ENCODE peak calls at places on chromosome 2, in six cellular contexts. H, E, J, D, U and K are unnamed samples.

GRCh38 chr2:239445771-239446524 is 45.1 kb upstream of the HDAC4 start:
- DNase-seq in J (no peak), E (no peak), U (no peak), D (no peak), H (peak), K (peak)

GRCh38 chr2:226869371-226869770 is 33.5 kb downstream of the RHBDD1 start:
- DNase-seq in U (no peak), E (no peak), J (no peak), H (no peak), D (no peak), K (no peak)

GRCh38 chr2:54634012-54634411 is 89.5 kb upstream of the EML6 start:
- DNase-seq in U (no peak), H (no peak), E (no peak), D (no peak), J (no peak), K (no peak)

GRCh38 chr2:227125506-227125905 is 38.5 kb downstream of the COL4A4 start:
- DNase-seq in H (no peak), E (no peak), U (peak), J (no peak), D (no peak), K (no peak)

GRCh38 chr2:118473241-118473640 is 374.2 kb downstream of the EN1 start:
- DNase-seq in J (no peak), E (no peak), D (no peak), H (no peak), U (no peak), K (no peak)

GRCh38 chr2:145760781-145761649 is 1241.1 kb upstream of the ZEB2 start:
- DNase-seq in D (no peak), U (no peak), H (no peak), J (no peak), E (no peak), K (no peak)

GRCh38 chr2:38438133-38438532 is 61.1 kb upstream of the ATL2 start:
- DNase-seq in J (no peak), D (no peak), H (no peak), U (no peak), E (no peak), K (no peak)

GRCh38 chr2:239700946-239701345 is 300.1 kb upstream of the HDAC4 start:
- DNase-seq in D (no peak), U (no peak), J (no peak), E (peak), H (no peak), K (peak)

GRCh38 chr2:170155022-170155722 is 22.8 kb upstream of the MYO3B start:
- DNase-seq in J (no peak), D (no peak), E (no peak), U (peak), H (no peak), K (no peak)

GRCh38 chr2:119028327-119029174 is 86.6 kb downstream of the MARCO start:
- DNase-seq in E (no peak), J (peak), H (peak), U (peak), D (no peak), K (no peak)

GRCh38 chr2:234426616-234427015 is 70.3 kb downstream of the ARL4C start:
- DNase-seq in J (no peak), E (no peak), U (no peak), D (no peak), H (no peak), K (no peak)

GRCh38 chr2:25756444-25757022 is 83.2 kb upstream of the DTNB start:
- DNase-seq in D (no peak), J (no peak), U (no peak), E (no peak), H (no peak), K (no peak)

GRCh38 chr2:132521321-132521720 is 104.7 kb downstream of the GPR39 start:
- DNase-seq in U (no peak), E (no peak), J (no peak), H (no peak), D (no peak), K (no peak)

GRCh38 chr2:207161724-207162123 is 4.0 kb downstream of the KLF7 start:
- DNase-seq in E (no peak), D (no peak), J (no peak), H (no peak), U (no peak), K (no peak)

GRCh38 chr2:191297031-191297430 is 51.8 kb downstream of the MYO1B start:
- DNase-seq in J (no peak), E (no peak), H (no peak), D (no peak), U (no peak), K (no peak)

GRCh38 chr2:187749804-187750431 is 195.7 kb upstream of the TFPI start:
- DNase-seq in H (no peak), U (no peak), D (no peak), J (no peak), E (no peak), K (no peak)

GRCh38 chr2:96953611-96954489 is 32.5 kb downstream of the FAM178B start:
- DNase-seq in H (no peak), J (no peak), E (no peak), D (no peak), U (peak), K (no peak)

GRCh38 chr2:215668329-215668728 is 232.5 kb upstream of the FN1 start:
- DNase-seq in H (no peak), J (no peak), E (no peak), D (no peak), U (no peak), K (no peak)

GRCh38 chr2:172698041-172698863 is 37.4 kb upstream of the RAPGEF4 start:
- DNase-seq in H (no peak), E (no peak), J (no peak), D (no peak), U (no peak), K (no peak)

GRCh38 chr2:105645971-105646370 is 98.7 kb upstream of the NCK2 start:
- DNase-seq in H (no peak), J (no peak), D (no peak), E (no peak), U (no peak), K (no peak)

GRCh38 chr2:125638345-125638744 is 1017.6 kb upstream of the GYPC start:
- DNase-seq in H (no peak), E (no peak), D (no peak), J (no peak), U (no peak), K (no peak)

GRCh38 chr2:166539340-166540162 is 45.5 kb upstream of the SCN7A start:
- DNase-seq in E (no peak), J (no peak), H (no peak), D (no peak), U (peak), K (no peak)

GRCh38 chr2:158291544-158292175 is 164.9 kb downstream of the CCDC148 start:
- DNase-seq in J (no peak), D (no peak), E (no peak), U (no peak), H (no peak), K (no peak)

GRCh38 chr2:28643324-28643723 is 108.3 kb upstream of the PPP1CB start:
- DNase-seq in E (no peak), H (no peak), U (no peak), J (no peak), D (no peak), K (no peak)

GRCh38 chr2:127605691-127606277 is 40.2 kb upstream of the GPR17 start:
- DNase-seq in U (peak), H (no peak), D (no peak), E (peak), J (no peak), K (no peak)

GRCh38 chr2:24076849-24077534 is 866 bp upstream of the SF3B6 start:
- DNase-seq in U (no peak), E (peak), J (no peak), D (no peak), H (no peak), K (no peak)

GRCh38 chr2:206800501-206801416 is 35.4 kb downstream of the FASTKD2 start:
- DNase-seq in H (peak), U (peak), E (peak), D (peak), J (peak), K (peak)

GRCh38 chr2:239278941-239279365 is 121.9 kb downstream of the HDAC4 start:
- DNase-seq in H (no peak), D (no peak), E (peak), J (no peak), U (no peak), K (no peak)

GRCh38 chr2:196613302-196613701 is 26.2 kb upstream of the CCDC150 start:
- DNase-seq in H (no peak), E (no peak), J (no peak), U (no peak), D (no peak), K (no peak)

GRCh38 chr2:45778720-45779171 is 127.3 kb downstream of the PRKCE start:
- DNase-seq in E (peak), U (peak), D (peak), J (peak), H (peak), K (peak)

GRCh38 chr2:26300234-26300641 is 45.7 kb upstream of the SELENOI start:
- DNase-seq in D (peak), U (peak), H (no peak), E (no peak), J (peak), K (no peak)

GRCh38 chr2:74915743-74916142 is 42.7 kb upstream of the POLE4 start:
- DNase-seq in D (no peak), E (no peak), J (peak), U (no peak), H (no peak), K (no peak)

GRCh38 chr2:219079417-219079816 is 18.7 kb upstream of the IHH start:
- DNase-seq in H (no peak), D (no peak), J (no peak), E (no peak), U (no peak), K (no peak)

GRCh38 chr2:103293266-103293583 is 531.4 kb downstream of the TMEM182 start:
- DNase-seq in E (no peak), U (no peak), H (no peak), J (no peak), D (no peak), K (no peak)
- H3K4me3 ChIP-seq in E (no peak), U (no peak), H (no peak), J (no peak), D (no peak), K (no peak)

GRCh38 chr2:156490467-156490840 is 54.3 kb downstream of the GPD2 start:
- DNase-seq in U (no peak), J (no peak), D (no peak), H (no peak), E (no peak), K (no peak)

GRCh38 chr2:156489750-156490466 is 53.7 kb downstream of the GPD2 start:
- DNase-seq in D (no peak), J (no peak), H (no peak), E (no peak), U (no peak), K (no peak)

GRCh38 chr2:156492979-156493378 is 56.8 kb downstream of the GPD2 start:
- DNase-seq in E (no peak), D (no peak), H (no peak), U (no peak), J (no peak), K (no peak)
- H3K27ac ChIP-seq in E (no peak), D (no peak), H (no peak), U (no peak), J (no peak), K (no peak)

GRCh38 chr2:174326880-174327558 is 7.7 kb upstream of the SP9 start:
- DNase-seq in D (no peak), H (no peak), E (no peak), U (no peak), J (no peak), K (no peak)

GRCh38 chr2:174327559-174327897 is 7.2 kb upstream of the SP9 start:
- DNase-seq in U (no peak), E (no peak), H (no peak), J (no peak), D (no peak), K (no peak)

GRCh38 chr2:174328309-174329156 is 6.2 kb upstream of the SP9 start:
- DNase-seq in U (no peak), H (no peak), E (no peak), J (no peak), D (no peak), K (no peak)

GRCh38 chr2:174329157-174329715 is 5.5 kb upstream of the SP9 start:
- DNase-seq in H (no peak), J (no peak), D (no peak), U (no peak), E (no peak), K (no peak)

GRCh38 chr2:174327958-174328308 is 6.8 kb upstream of the SP9 start:
- DNase-seq in U (no peak), D (no peak), E (no peak), J (no peak), H (no peak), K (no peak)
- H3K4me3 ChIP-seq in U (no peak), D (no peak), E (no peak), J (no peak), H (no peak), K (no peak)

DNA sequence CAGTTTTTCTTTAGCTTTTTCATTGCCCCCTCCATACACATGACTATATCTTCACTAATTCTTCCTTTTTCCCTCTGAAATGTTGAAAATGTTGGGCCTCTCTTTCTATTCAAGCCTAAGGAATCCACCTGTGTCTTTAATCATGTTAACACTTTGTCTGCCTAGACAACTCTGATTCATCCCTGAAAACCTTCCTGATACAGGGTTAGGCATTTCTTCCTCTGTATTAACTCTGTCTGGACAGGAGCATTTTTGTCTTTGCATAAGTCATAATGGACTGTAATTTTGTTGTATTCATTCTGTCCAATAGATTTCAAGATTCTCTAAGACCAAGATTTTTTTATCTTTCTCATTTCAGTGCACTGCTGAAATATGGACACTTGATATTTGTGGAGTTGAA is 297.3 kb downstream of the IKZF2 start:
- DNase-seq in J (no peak), H (no peak), D (no peak), U (no peak), E (no peak), K (no peak)
- H3K27ac ChIP-seq in J (no peak), H (no peak), D (no peak), U (no peak), E (no peak), K (no peak)

GRCh38 chr2:42100696-42101585 is 53.1 kb downstream of the PKDCC start:
- DNase-seq in J (peak), U (no peak), H (peak), E (peak), D (peak), K (no peak)
- H3K4me3 ChIP-seq in J (peak), U (no peak), H (peak), E (peak), D (peak), K (peak)